ENCODE peak calls at places on chromosomes 1 and 21, in five cellular contexts. P is CD8-positive, alpha-beta memory T cell; C is small intestine; V is tibial nerve; H is NT2/D1. G is an unnamed sample.

GRCh38 chr1:176847052-176847451 is 317.5 kb downstream of the ASTN1 start:
- DNase-seq in P (no peak), C (no peak), V (no peak), H (no peak), G (no peak)

GRCh38 chr21:45302082-45303061 is 14.7 kb upstream of the POFUT2 start:
- DNase-seq in P (peak; percentile 48), C (no peak), V (peak; percentile 64), H (no peak), G (peak; percentile 77)

GRCh38 chr1:26036756-26037281 is 9.1 kb downstream of the SLC30A2 start:
- DNase-seq in P (no peak), C (no peak), V (no peak), H (no peak), G (no peak)

GRCh38 chr1:3372317-3372716 is 82.1 kb upstream of the ARHGEF16 start:
- DNase-seq in P (peak; percentile 20), C (no peak), V (no peak), H (no peak), G (no peak)

GRCh38 chr1:16258591-16259135 is 21.7 kb upstream of the CPLANE2 start:
- DNase-seq in P (no peak), C (no peak), V (no peak), H (no peak), G (no peak)

GRCh38 chr1:28062806-28063205 is 25.6 kb downstream of the EYA3 start:
- DNase-seq in P (no peak), C (peak; percentile 41), V (no peak), H (no peak), G (no peak)

GRCh38 chr1:209769171-209769904 is 13.5 kb downstream of the TRAF3IP3 start:
- DNase-seq in P (peak; percentile 77), C (peak; percentile 46), V (peak; percentile 46), H (no peak), G (peak; percentile 90)

GRCh38 chr1:79497193-79497773 is 490.8 kb upstream of the ADGRL4 start:
- DNase-seq in P (no peak), C (peak; percentile 2), V (no peak), H (peak; percentile 42), G (no peak)

GRCh38 chr1:46401964-46402626 is 8.0 kb downstream of the FAAH start:
- DNase-seq in P (no peak), C (peak; percentile 91), V (peak; percentile 62), H (no peak), G (peak; percentile 76)

GRCh38 chr1:19452221-19452663 is 33.1 kb downstream of the CAPZB start:
- DNase-seq in P (no peak), C (no peak), V (no peak), H (no peak), G (peak; percentile 94)

GRCh38 chr1:167412072-167412471 is 106.3 kb downstream of the CD247 start:
- DNase-seq in P (no peak), C (no peak), V (no peak), H (no peak), G (no peak)

GRCh38 chr1:27994060-27994459 is 34.3 kb downstream of the XKR8 start:
- DNase-seq in P (no peak), C (no peak), V (no peak), H (no peak), G (no peak)

GRCh38 chr1:37471345-37472231 is 2.8 kb upstream of the ZC3H12A start:
- DNase-seq in P (no peak), C (peak; percentile 94), V (peak; percentile 51), H (peak; percentile 72), G (peak; percentile 85)

GRCh38 chr1:111716371-111716770 is 22.8 kb downstream of the INKA2 start:
- DNase-seq in P (no peak), C (no peak), V (no peak), H (no peak), G (no peak)

GRCh38 chr1:31937300-31938183 is 626 bp downstream of the PTP4A2 start:
- DNase-seq in P (peak; percentile 77), C (peak; percentile 69), V (peak; percentile 51), H (no peak), G (peak; percentile 83)

GRCh38 chr1:3504151-3504822 is 49.8 kb downstream of the ARHGEF16 start:
- DNase-seq in P (no peak), C (no peak), V (peak; percentile 63), H (no peak), G (peak; percentile 96)

GRCh38 chr1:225700164-225700740 is 47.3 kb upstream of the ENAH start:
- DNase-seq in P (no peak), C (no peak), V (no peak), H (no peak), G (peak; percentile 26)

GRCh38 chr1:211613108-211613947 is 34.4 kb upstream of the SLC30A1 start:
- DNase-seq in P (no peak), C (peak; percentile 88), V (peak; percentile 68), H (no peak), G (peak; percentile 97)

GRCh38 chr1:218377143-218377660 is 32.1 kb downstream of the TGFB2 start:
- DNase-seq in P (peak; percentile 38), C (no peak), V (no peak), H (no peak), G (no peak)

GRCh38 chr1:29713857-29714256 is 477.5 kb downstream of the PTPRU start:
- DNase-seq in P (no peak), C (no peak), V (no peak), H (no peak), G (no peak)

GRCh38 chr1:155984341-155984740 is 6.0 kb upstream of the ARHGEF2 start:
- DNase-seq in P (no peak), C (no peak), V (no peak), H (no peak), G (no peak)

GRCh38 chr1:211541715-211542477 is 37.1 kb downstream of the SLC30A1 start:
- DNase-seq in P (no peak), C (peak; percentile 52), V (no peak), H (no peak), G (no peak)

GRCh38 chr1:8925406-8925805 is 20.3 kb upstream of the CA6 start:
- DNase-seq in P (no peak), C (no peak), V (no peak), H (no peak), G (no peak)

GRCh38 chr21:42746593-42747266 is 93.3 kb downstream of the PDE9A start:
- DNase-seq in P (peak; percentile 54), C (peak; percentile 18), V (no peak), H (no peak), G (no peak)

GRCh38 chr1:78360584-78360983 is 130.2 kb upstream of the PTGFR start:
- DNase-seq in P (no peak), C (no peak), V (no peak), H (no peak), G (no peak)

GRCh38 chr21:45508607-45509565 is 33.4 kb downstream of the SLC19A1 start:
- DNase-seq in P (no peak), C (no peak), V (no peak), H (no peak), G (no peak)

DNA sequence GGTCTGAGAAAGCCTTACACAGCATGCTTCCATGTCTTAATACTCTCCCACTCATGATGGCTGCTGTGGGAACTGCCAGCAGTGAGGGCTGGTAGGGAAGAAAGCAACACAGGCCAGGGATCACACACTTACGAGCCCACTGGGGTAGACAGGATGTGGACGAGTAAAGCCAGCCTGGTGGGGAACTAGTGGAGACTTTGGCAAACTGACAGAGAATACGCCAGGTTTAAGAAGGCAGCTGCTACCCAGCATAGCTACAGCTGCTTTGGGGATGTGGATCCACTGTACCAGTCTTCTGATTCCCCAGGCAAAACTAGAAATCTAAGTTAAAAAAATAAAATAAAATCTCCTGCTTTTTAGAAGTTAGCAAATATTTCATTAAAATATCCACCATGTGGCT is 664.0 kb downstream of the SMYD3 start:
- DNase-seq in P (no peak), C (no peak), V (no peak), H (no peak), G (no peak)
- H3K4me1 ChIP-seq in P (no peaks in the 10 kb centered on the region), C (no peaks in the 10 kb centered on the region), V (no peaks in the 10 kb centered on the region), H (no peaks in the 10 kb centered on the region), G (no peaks in the 10 kb centered on the region)

GRCh38 chr21:33763573-33763881 is 121.2 kb downstream of the ITSN1 start:
- DNase-seq in P (no peak), C (no peak), V (no peak), H (no peak), G (no peak)

GRCh38 chr21:33760641-33761103 is 118.4 kb downstream of the ITSN1 start:
- DNase-seq in P (no peak), C (no peak), V (no peak), H (no peak), G (no peak)

GRCh38 chr21:33767236-33767635 is 124.9 kb downstream of the ITSN1 start:
- DNase-seq in P (no peak), C (no peak), V (no peak), H (no peak), G (no peak)

GRCh38 chr21:33762798-33763572 is 120.7 kb downstream of the ITSN1 start:
- DNase-seq in P (no peak), C (no peak), V (no peak), H (no peak), G (no peak)

DNA sequence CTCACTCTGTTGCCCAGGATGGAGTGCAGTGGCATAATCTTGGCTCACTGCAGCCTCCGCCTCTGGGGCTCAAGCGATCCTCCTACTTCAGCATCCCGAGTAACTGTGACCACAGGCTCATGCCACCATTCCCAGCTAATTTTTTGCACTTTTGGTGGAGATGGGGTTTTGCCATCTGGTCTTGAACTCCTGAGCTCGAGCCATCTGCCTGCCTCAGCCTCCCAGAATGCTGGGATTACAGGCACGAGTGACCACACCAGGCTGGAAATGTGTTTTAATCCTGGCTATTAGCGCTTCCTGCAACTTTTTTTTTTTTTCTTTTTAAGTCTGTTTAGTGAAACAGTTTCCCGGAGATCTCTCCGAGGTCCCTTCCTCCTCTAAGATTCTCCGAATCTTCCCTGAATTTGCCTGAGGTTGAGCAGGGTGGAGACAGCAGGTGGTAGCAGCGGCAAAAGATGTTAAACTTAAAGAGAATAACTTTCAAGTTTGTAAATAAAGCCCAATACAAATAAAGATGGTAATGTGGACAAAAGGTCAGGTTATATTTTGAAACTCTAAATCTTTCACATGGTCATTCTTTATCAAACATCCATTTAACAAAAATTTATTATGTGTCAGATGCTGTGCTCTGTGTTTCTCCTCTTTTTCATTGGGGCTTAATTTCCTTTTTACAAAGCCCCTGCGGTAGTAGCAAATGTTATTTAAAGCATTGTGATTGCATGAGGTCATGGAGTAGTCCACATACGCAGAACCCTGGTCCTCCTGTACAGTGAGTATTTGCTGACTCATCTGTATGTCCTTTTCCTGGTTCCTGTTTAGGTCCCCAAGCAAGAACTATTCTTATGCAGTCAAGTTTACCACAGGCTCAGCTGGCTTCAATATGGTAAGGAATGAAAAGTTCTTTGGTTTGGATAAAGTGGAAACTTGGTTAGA is 119.1 kb downstream of the ITSN1 start:
- DNase-seq in P (no peak), C (peak; percentile 31), V (no peak), H (peak; percentile 25), G (peak; percentile 65)
- H3K4me1 ChIP-seq in P (no peaks in the 10 kb centered on the region), C (no peaks in the 10 kb centered on the region), V (peaks cover 26% of the 10 kb centered on the region), H (no peaks in the 10 kb centered on the region), G (peaks cover 4% of the 10 kb centered on the region)

GRCh38 chr1:18066576-18066975 is 41.0 kb upstream of the IGSF21 start:
- DNase-seq in P (no peak), C (no peak), V (no peak), H (no peak), G (no peak)

GRCh38 chr1:18069903-18070302 is 37.7 kb upstream of the IGSF21 start:
- DNase-seq in P (no peak), C (no peak), V (no peak), H (no peak), G (no peak)

GRCh38 chr1:18073066-18073642 is 34.4 kb upstream of the IGSF21 start:
- DNase-seq in P (no peak), C (no peak), V (no peak), H (no peak), G (no peak)

GRCh38 chr1:18077657-18078215 is 29.9 kb upstream of the IGSF21 start:
- DNase-seq in P (no peak), C (no peak), V (no peak), H (no peak), G (no peak)

GRCh38 chr1:18072066-18072465 is 35.5 kb upstream of the IGSF21 start:
- DNase-seq in P (no peak), C (no peak), V (no peak), H (no peak), G (no peak)
- H3K4me1 ChIP-seq in P (peaks cover 11% of the 10 kb centered on the region), C (no peaks in the 10 kb centered on the region), V (no peaks in the 10 kb centered on the region), H (peaks cover 6% of the 10 kb centered on the region), G (no peaks in the 10 kb centered on the region)

GRCh38 chr1:21510113-21510493 is 880 bp downstream of the ALPL start:
- DNase-seq in P (no peak), C (no peak), V (no peak), H (peak; percentile 81), G (no peak)
- H3K4me1 ChIP-seq in P (peaks cover 6% of the 10 kb centered on the region), C (no peaks in the 10 kb centered on the region), V (peaks cover 9% of the 10 kb centered on the region), H (peaks cover 8% of the 10 kb centered on the region), G (peaks cover 32% of the 10 kb centered on the region)